ENCODE peak calls at places on chromosomes 5 and 9, in four cellular contexts. Q, K, B and O are unnamed samples.

GRCh38 chr5:42557689-42558088 is 134.4 kb downstream of the GHR start:
- DNase-seq in K (no peak), Q (no peak), B (no peak), O (no peak)

GRCh38 chr9:110191616-110192015 is 16.3 kb downstream of the C9orf152 start:
- DNase-seq in Q (no peak), K (no peak), B (peak; percentile 36), O (no peak)

GRCh38 chr9:113787871-113788270 is 88.2 kb upstream of the ZNF618 start:
- DNase-seq in B (no peak), Q (no peak), K (no peak), O (peak; percentile 54)

GRCh38 chr9:99234618-99235017 is 12.5 kb downstream of the SEC61B start:
- DNase-seq in Q (no peak), B (no peak), K (no peak), O (no peak)

GRCh38 chr5:114857951-114858401 is 311.7 kb downstream of the TRIM36 start:
- DNase-seq in B (no peak), Q (peak; percentile 20), K (no peak), O (peak; percentile 19)

GRCh38 chr5:172678902-172679301 is 37.8 kb downstream of the NEURL1B start:
- DNase-seq in Q (no peak), B (no peak), K (no peak), O (no peak)

GRCh38 chr9:126471084-126471611 is 142.6 kb upstream of the LMX1B start:
- DNase-seq in Q (peak; percentile 81), K (peak; percentile 87), B (peak; percentile 83), O (no peak)

GRCh38 chr9:116891438-116891837 is 204.3 kb downstream of the TRIM32 start:
- DNase-seq in K (no peak), B (no peak), Q (peak; percentile 4), O (no peak)

GRCh38 chr5:176736271-176736965 is 73.9 kb upstream of the UNC5A start:
- DNase-seq in Q (no peak), B (no peak), K (no peak), O (peak; percentile 4)

GRCh38 chr9:127444921-127445850 is 6.0 kb downstream of the RPL12 start:
- DNase-seq in B (no peak), Q (peak; percentile 57), K (peak; percentile 73), O (no peak)

GRCh38 chr9:21993893-21994525 is at the start of gene CDKN2A:
- DNase-seq in K (peak; percentile 56), B (peak; percentile 26), Q (peak; percentile 83), O (peak; percentile 50)